ENCODE peak calls at places on chromosomes 12 and 14, in six cellular contexts. O is H1; C is CD8-positive, alpha-beta T cell; X is heart right ventricle; V is hepatocyte; M is body of pancreas. B is an unnamed sample. For H3K4me1, the result is how much of the 10 kb centered on the place peaks cover.

GRCh38 chr12:68815928-68816800 is 8.2 kb downstream of the MDM2 start:
- DNase-seq in O (no peak), C (no peak), X (no peak), V (no peak), M (no peak), B (no peak)

GRCh38 chr14:78982551-78982950 is 812.4 kb downstream of the NRXN3 start:
- DNase-seq in O (no peak), C (no peak), X (no peak), V (no peak), M (no peak), B (no peak)

GRCh38 chr12:1583421-1584078 is 10.8 kb downstream of the FBXL14 start:
- DNase-seq in O (no peak), C (peak), X (peak), V (peak), M (peak), B (no peak)

GRCh38 chr14:93715279-93715927 is 72.9 kb downstream of the PRIMA1 start:
- DNase-seq in O (no peak), C (no peak), X (no peak), V (no peak), M (no peak), B (no peak)

GRCh38 chr12:69007166-69007857 is 74.3 kb upstream of the CPM start:
- DNase-seq in O (peak), C (no peak), X (no peak), V (peak), M (peak), B (peak)

GRCh38 chr12:94948232-94948810 is 55.2 kb downstream of the NDUFA12 start:
- DNase-seq in O (no peak), C (no peak), X (no peak), V (no peak), M (no peak), B (no peak)

GRCh38 chr14:99138999-99139865 is 132.8 kb downstream of the BCL11B start:
- DNase-seq in O (no peak), C (no peak), X (no peak), V (no peak), M (no peak), B (no peak)

GRCh38 chr12:89882051-89882450 is 173.4 kb upstream of the ATP2B1 start:
- DNase-seq in O (no peak), C (no peak), X (no peak), V (peak), M (no peak), B (no peak)

GRCh38 chr12:570237-570925 is 92.9 kb downstream of the NINJ2 start:
- DNase-seq in O (no peak), C (no peak), X (peak), V (peak), M (peak), B (no peak)

GRCh38 chr14:76918176-76918750 is 92.1 kb downstream of the LRRC74A start:
- DNase-seq in O (no peak), C (no peak), X (peak), V (peak), M (peak), B (no peak)

GRCh38 chr12:131733874-131734273 is 23.0 kb downstream of the SFSWAP start:
- DNase-seq in O (no peak), C (no peak), X (no peak), V (no peak), M (no peak), B (no peak)

GRCh38 chr14:39426605-39427004 is 5.6 kb downstream of the FBXO33 start:
- DNase-seq in O (no peak), C (no peak), X (no peak), V (peak), M (no peak), B (no peak)

GRCh38 chr14:33210304-33210703 is 271.6 kb downstream of the NPAS3 start:
- DNase-seq in O (no peak), C (no peak), X (no peak), V (peak), M (no peak), B (peak)

GRCh38 chr12:5480953-5481300 is 49.0 kb downstream of the NTF3 start:
- DNase-seq in O (no peak), C (no peak), X (no peak), V (no peak), M (no peak), B (no peak)

GRCh38 chr14:53979747-53980642 is 23.4 kb upstream of the BMP4 start:
- DNase-seq in O (peak), C (no peak), X (no peak), V (no peak), M (no peak), B (no peak)

GRCh38 chr12:79367016-79367575 is 323.7 kb downstream of the PAWR start:
- DNase-seq in O (no peak), C (no peak), X (no peak), V (no peak), M (no peak), B (no peak)

GRCh38 chr14:63878792-63879191 is 26.0 kb downstream of the SYNE2 start:
- DNase-seq in O (no peak), C (no peak), X (no peak), V (no peak), M (no peak), B (no peak)

GRCh38 chr14:102471921-102472814 is 37.4 kb downstream of the ANKRD9 start:
- DNase-seq in O (no peak), C (no peak), X (no peak), V (no peak), M (no peak), B (no peak)

GRCh38 chr12:132774646-132775275 is 13.1 kb upstream of the ANKLE2 start:
- DNase-seq in O (no peak), C (no peak), X (no peak), V (no peak), M (no peak), B (no peak)

GRCh38 chr12:50222275-50222783 is 55.2 kb upstream of the CERS5 start:
- DNase-seq in O (no peak), C (no peak), X (peak), V (peak), M (peak), B (peak)

GRCh38 chr12:22262309-22262708 is 72.2 kb downstream of the ST8SIA1 start:
- DNase-seq in O (no peak), C (no peak), X (no peak), V (no peak), M (no peak), B (no peak)

GRCh38 chr14:65213316-65213715 is 111.0 kb upstream of the MAX start:
- DNase-seq in O (no peak), C (no peak), X (no peak), V (no peak), M (no peak), B (no peak)

GRCh38 chr14:96170961-96171592 is 33.6 kb upstream of the BDKRB2 start:
- DNase-seq in O (no peak), C (no peak), X (no peak), V (no peak), M (no peak), B (no peak)

DNA sequence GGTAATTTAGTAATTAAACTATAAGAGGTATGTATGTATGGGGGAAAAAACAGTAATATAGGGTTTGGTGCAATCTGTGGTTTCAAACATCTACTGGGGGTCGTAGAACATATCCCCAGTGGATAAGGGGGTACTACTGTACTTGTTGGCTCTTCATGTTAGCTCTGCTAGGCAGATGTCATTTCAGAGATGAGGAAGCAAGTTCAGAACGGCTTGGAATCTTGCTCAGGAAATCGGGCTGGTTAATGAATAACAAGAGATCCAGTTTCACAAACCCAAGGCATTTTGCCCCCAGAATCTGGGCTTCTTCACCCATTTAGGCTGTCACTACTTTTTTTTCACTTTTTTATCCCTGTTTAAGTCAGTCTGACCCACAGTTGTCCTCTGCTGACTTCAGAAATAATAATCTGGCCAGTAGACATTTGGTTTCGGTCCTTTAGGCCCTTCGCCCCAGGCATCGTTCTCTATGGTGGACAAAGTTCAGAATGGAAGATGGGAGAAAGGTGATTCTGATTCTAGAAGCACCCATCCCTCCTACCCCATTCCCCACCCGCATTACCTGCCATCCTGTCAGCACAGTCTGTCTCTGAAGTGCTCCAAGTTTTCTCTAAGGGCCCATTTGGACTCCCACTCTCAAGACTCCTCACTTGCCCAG is 4.5 kb downstream of the SUOX start:
- DNase-seq in O (no peak), C (no peak), X (no peak), V (peak), M (no peak), B (no peak)
- H3K4me1 ChIP-seq in O (under half), C (under half), X (under half), V (under half), M (under half), B (under half)

GRCh38 chr12:11171145-11171952 is at the start of gene SMIM10L1:
- DNase-seq in O (peak), C (peak), X (peak), V (peak), M (peak), B (peak)

GRCh38 chr12:11178250-11178649 is 7.3 kb downstream of the SMIM10L1 start:
- DNase-seq in O (no peak), C (no peak), X (no peak), V (no peak), M (no peak), B (no peak)

GRCh38 chr12:11171953-11172675 is 1.1 kb downstream of the SMIM10L1 start:
- DNase-seq in O (no peak), C (no peak), X (no peak), V (peak), M (no peak), B (no peak)

GRCh38 chr12:11170810-11171144 is 217 bp upstream of the SMIM10L1 start:
- DNase-seq in O (no peak), C (no peak), X (no peak), V (no peak), M (no peak), B (no peak)

GRCh38 chr12:11174022-11174421 is 3.0 kb downstream of the SMIM10L1 start:
- DNase-seq in O (no peak), C (no peak), X (no peak), V (no peak), M (no peak), B (no peak)
- H3K4me3 ChIP-seq in O (no peak), C (no peak), X (no peak), V (no peak), M (no peak), B (no peak)

DNA sequence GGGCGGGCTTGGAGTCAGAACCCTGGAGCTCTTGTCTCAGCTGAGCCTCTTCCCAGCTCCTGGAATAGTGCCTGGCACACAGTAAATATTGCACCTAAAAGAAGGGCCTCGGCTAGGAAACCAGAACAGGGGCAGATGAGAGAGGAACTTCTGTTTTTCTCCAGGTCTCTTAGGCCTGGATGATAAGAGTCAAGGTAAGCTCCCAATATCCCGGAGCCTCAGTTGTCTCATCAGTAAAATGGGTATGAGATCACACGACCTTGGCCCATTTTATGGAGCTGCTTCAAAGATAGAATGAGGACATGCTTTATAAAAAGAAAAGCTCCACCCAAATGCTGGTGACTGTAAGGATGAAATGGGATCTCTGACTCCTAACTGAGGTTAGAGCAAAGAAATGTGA is 202.2 kb downstream of the TTC7B start:
- DNase-seq in O (no peak), C (no peak), X (no peak), V (no peak), M (no peak), B (no peak)
- H3K27ac ChIP-seq in O (no peak), C (no peak), X (peak), V (no peak), M (no peak), B (no peak)

DNA sequence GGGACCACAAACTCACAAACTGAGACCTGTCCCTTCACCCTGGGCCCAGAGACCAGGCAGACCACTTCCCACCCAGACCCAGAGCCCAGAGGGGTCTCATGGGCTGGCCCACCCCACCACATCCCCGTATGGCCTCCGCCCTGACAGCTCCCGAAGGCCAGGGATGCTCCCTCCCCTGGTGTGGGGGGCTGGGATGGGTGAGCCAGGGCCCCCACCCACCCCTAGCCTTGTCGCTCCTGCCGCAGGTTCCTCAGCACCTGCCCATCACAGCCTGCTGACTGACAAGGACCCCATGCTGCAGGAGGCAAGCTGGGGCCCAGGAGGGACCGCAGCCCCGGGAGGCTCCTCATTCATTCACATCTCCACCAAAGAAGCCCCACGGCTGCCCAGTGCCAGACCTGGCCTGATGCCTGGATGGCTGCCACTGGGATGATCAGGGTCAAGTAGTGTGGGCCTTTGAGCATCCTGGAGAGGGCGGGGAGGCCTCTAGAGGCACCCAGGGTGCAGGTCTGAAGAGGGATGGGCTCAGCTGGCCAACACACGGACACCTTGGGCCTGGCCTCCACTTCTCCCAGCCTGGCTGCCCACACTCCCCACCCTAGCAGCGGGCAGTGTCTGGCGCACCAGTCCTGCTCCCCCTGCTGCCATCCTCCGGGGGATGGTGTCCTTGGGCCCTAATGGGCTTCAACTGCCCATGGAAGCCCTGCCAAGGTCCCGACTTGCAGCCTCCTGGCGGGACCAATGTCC is 24.7 kb upstream of the GPR132 start:
- DNase-seq in O (no peak), C (no peak), X (peak), V (peak), M (no peak), B (no peak)
- H3K4me1 ChIP-seq in O (under half), C (half or more), X (half or more), V (under half), M (half or more), B (under half)

GRCh38 chr14:24943024-24943423 is 106.9 kb downstream of the STXBP6 start:
- DNase-seq in O (peak), C (no peak), X (no peak), V (no peak), M (peak), B (peak)
- H3K4me3 ChIP-seq in O (no peak), C (no peak), X (no peak), V (no peak), M (no peak), B (no peak)

GRCh38 chr12:124013073-124013472 is 40.1 kb downstream of the ZNF664 start:
- DNase-seq in O (no peak), C (no peak), X (no peak), V (no peak), M (no peak), B (no peak)
- H3K27ac ChIP-seq in O (no peak), C (no peak), X (no peak), V (no peak), M (no peak), B (no peak)

GRCh38 chr12:128820723-128821432 is 2.9 kb downstream of the SLC15A4 start:
- DNase-seq in O (no peak), C (no peak), X (peak), V (no peak), M (peak), B (no peak)
- H3K4me1 ChIP-seq in O (under half), C (half or more), X (under half), V (under half), M (half or more), B (under half)

GRCh38 chr14:56797003-56797568 is 13.2 kb downstream of the OTX2 start:
- DNase-seq in O (no peak), C (no peak), X (no peak), V (no peak), M (no peak), B (no peak)

GRCh38 chr14:56797569-56798446 is 12.5 kb downstream of the OTX2 start:
- DNase-seq in O (no peak), C (no peak), X (no peak), V (peak), M (no peak), B (no peak)

GRCh38 chr14:56794557-56795283 is 15.6 kb downstream of the OTX2 start:
- DNase-seq in O (no peak), C (no peak), X (no peak), V (peak), M (no peak), B (no peak)

GRCh38 chr14:56795284-56795622 is 15.0 kb downstream of the OTX2 start:
- DNase-seq in O (no peak), C (no peak), X (no peak), V (no peak), M (no peak), B (no peak)

GRCh38 chr14:56796259-56796658 is 14.0 kb downstream of the OTX2 start:
- DNase-seq in O (no peak), C (no peak), X (no peak), V (no peak), M (no peak), B (no peak)
- H3K4me3 ChIP-seq in O (no peak), C (no peak), X (no peak), V (no peak), M (no peak), B (no peak)